ENCODE peak calls at places on chromosomes 13 and 19, in four cellular contexts. Q, C, M and P are unnamed samples.

GRCh38 chr19:50838239-50838638 is 4.9 kb upstream of the KLK15 start:
- DNase-seq in Q (peak; percentile 51), M (no peak), C (no peak), P (peak; percentile 61)

GRCh38 chr13:97600438-97601080 is 166.6 kb downstream of the RAP2A start:
- DNase-seq in C (peak; percentile 80), M (peak; percentile 4), Q (no peak), P (no peak)

GRCh38 chr13:49407936-49408335 is 35.9 kb downstream of the CAB39L start:
- DNase-seq in M (no peak), C (no peak), Q (no peak), P (no peak)

GRCh38 chr13:95494082-95494681 is 58.3 kb upstream of the CLDN10 start:
- DNase-seq in M (peak; percentile 55), C (peak; percentile 62), Q (peak; percentile 32), P (peak; percentile 48)

GRCh38 chr13:113406321-113407102 is 42.6 kb upstream of the GRTP1 start:
- DNase-seq in C (no peak), Q (no peak), M (no peak), P (no peak)

GRCh38 chr19:54107876-54108490 is 5.3 kb downstream of the NDUFA3 start:
- DNase-seq in M (no peak), C (no peak), Q (no peak), P (no peak)

GRCh38 chr19:39398297-39398864 is 7.2 kb downstream of the MED29 start:
- DNase-seq in Q (peak; percentile 60), M (peak; percentile 36), C (peak; percentile 84), P (peak; percentile 92)

GRCh38 chr19:8367327-8368001 is 3.5 kb downstream of the ANGPTL4 start:
- DNase-seq in Q (peak; percentile 58), C (peak; percentile 98), M (no peak), P (peak; percentile 79)

GRCh38 chr19:5934779-5935472 is 20.9 kb downstream of the CAPS start:
- DNase-seq in M (no peak), C (peak; percentile 90), Q (no peak), P (no peak)

GRCh38 chr13:60043262-60043661 is 120.5 kb downstream of the DIAPH3 start:
- DNase-seq in C (peak; percentile 4), M (no peak), Q (no peak), P (no peak)

GRCh38 chr19:18321729-18322091 is 1.2 kb downstream of the LSM4 start:
- DNase-seq in C (peak; percentile 33), M (no peak), Q (no peak), P (no peak)

GRCh38 chr13:71864094-71864980 is 2.7 kb downstream of the DACH1 start:
- DNase-seq in M (no peak), Q (no peak), C (no peak), P (no peak)

DNA sequence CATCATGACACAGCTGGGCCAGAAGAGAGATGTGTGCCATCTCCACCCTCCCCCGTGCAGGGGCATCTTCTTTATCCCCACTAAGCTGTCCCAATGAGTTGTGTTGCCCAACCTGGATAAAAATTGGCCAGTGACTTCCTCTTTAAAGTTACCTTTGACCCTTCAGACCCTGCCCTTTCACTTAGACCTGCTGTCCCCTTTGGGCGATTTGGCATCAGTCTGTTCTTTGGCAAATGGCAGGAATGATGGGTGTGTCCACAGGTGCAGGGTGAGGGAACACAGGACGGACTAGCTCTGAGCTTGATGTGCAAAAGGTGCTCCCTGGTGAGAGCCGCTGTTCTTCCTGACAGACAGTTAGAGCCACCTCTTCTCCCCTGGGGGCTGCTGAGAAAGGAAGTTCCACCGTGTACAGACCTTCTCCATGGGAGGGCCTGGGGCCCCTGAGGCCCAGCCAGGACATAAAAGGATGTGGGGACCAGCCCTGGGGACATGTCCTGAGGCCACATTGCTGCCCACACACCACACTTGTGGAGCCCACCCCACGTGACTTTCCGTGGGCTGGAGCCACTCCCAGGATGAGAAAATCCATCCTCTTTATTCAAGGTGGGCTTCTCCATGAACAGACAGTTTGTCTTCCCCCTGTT is 1.7 kb downstream of the CYP4F8 start:
- DNase-seq in M (no peak), Q (no peak), C (no peak), P (no peak)
- TF ChIP-seq MAZ in M (no peak), Q (no peak), C (no peak), P (no peak)

GRCh38 chr13:57611956-57612355 is 19.6 kb upstream of the PCDH17 start:
- DNase-seq in Q (no peak), C (no peak), M (no peak), P (no peak)

GRCh38 chr13:57612568-57612967 is 19.0 kb upstream of the PCDH17 start:
- DNase-seq in C (no peak), Q (no peak), M (no peak), P (no peak)
- TF ChIP-seq BHLHE40 in C (no peak), Q (no peak), M (no peak), P (no peak)

GRCh38 chr13:45337803-45338202 is 3.2 kb downstream of the TPT1 start:
- DNase-seq in C (no peak), Q (no peak), M (no peak), P (no peak)
- TF ChIP-seq USF2 in C (no peak), Q (no peak), M (no peak), P (no peak)

DNA sequence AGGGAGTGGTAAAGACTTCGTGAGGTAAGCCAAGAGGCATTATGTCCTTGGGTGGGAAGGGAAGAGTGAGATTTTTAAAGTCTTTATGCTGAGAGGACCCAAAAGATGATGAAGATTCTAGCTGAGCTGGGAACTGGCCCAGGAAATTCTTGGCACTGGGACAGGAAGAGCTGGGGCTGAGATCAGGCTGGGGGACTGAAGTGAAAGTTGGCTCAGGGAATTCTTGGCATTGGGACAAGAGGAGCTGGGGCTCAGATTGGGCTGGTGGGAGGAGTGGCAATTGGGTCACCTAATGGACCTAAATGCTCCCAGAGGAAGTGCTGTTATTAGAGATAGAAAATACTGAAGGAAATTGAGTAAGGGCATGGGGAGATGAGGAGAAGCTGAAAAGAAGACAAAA is 8.9 kb downstream of the SCEL start:
- DNase-seq in Q (no peak), M (no peak), C (no peak), P (no peak)
- TF ChIP-seq MAZ in Q (no peak), M (no peak), C (no peak), P (no peak)

GRCh38 chr19:9667898-9668297 is 7.0 kb downstream of the ZNF562 start:
- DNase-seq in Q (no peak), M (no peak), C (no peak), P (no peak)
- TF ChIP-seq BHLHE40 in Q (no peak), M (no peak), C (no peak), P (no peak)

DNA sequence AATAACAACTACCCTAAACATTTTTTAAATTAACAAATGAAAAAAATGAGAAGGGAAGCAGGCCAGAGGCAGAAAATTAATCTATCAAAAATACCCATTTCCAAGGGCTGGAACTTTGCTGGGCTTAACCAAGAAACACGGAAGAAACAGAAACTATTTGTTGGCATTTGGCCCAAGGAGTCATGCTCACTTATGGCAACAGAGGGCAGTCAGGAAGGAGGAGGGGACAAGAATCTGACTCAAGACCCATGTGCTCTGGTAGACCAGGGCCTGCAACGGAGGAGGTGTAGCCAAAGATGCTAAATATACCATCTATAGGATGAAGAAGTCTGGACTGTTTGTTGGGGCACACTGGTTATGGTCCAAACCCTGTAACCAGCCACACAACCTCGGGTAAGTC is 496.7 kb downstream of the COG6 start:
- DNase-seq in M (no peak), C (peak; percentile 49), Q (peak; percentile 6), P (peak; percentile 63)
- TF ChIP-seq USF2 in M (no peak), C (no peak), Q (no peak), P (no peak)

GRCh38 chr19:31528261-31528660 is 179.0 kb upstream of the TSHZ3 start:
- DNase-seq in C (no peak), M (no peak), Q (no peak), P (no peak)
- TF ChIP-seq MAZ in C (no peak), M (no peak), Q (no peak), P (no peak)

DNA sequence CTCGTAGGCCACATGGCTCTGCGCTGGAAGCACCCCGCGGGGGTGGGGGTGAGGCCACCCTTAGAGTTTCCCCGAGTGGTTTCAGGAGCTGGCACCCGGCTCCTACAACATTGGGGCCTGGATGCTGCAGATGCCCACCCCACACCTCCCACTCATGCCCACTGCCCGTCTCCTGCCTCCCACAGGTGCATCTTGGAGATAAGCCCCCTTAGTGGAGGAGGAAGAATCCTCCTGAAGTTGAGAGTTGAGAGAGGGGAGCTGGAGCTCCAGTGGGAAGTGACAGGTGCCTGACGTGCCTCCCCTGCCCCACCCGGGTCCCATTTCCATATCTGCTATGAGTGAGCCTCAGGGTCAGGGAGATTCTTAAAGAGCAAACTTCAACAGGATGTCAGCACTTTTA is 341.3 kb downstream of the TEX29 start:
- DNase-seq in M (no peak), C (no peak), Q (no peak), P (no peak)
- TF ChIP-seq BHLHE40 in M (no peak), C (no peak), Q (no peak), P (no peak)

GRCh38 chr19:29668746-29669609 is 3.7 kb downstream of the PLEKHF1 start:
- DNase-seq in M (no peak), C (no peak), Q (peak; percentile 16), P (no peak)
- TF ChIP-seq USF2 in M (no peak), C (no peak), Q (no peak), P (no peak)